ENCODE peak calls at places on chromosomes 11 and 22, in ten cellular contexts. One of them, this sample, is unnamed.

GRCh38 chr22:36963302-36963701 is 49.9 kb downstream of the CSF2RB start:
- DNase-seq in stimulated activated CD4-positive, alpha-beta T cell treated with anti-CD3 and anti-CD28 coated beads, Interleukin-2, amount 100 ng/mL, for 24 hours: no peak
- DNase-seq in HFFc6: no peak
- DNase-seq in activated T-cell treated with anti-CD3 and anti-CD28 coated beads, Interleukin-2, amount 50 U/mL, for 48 hours: no peak
- DNase-seq in IMR-90: no peak
- DNase-seq in cardiac fibroblast: no peak
- DNase-seq in CD8-positive, alpha-beta memory T cell: no peak
- DNase-seq in cardiac septum: no peak
- DNase-seq in NCI-H748 treated with DMSO at 0.1 percent for 48 hours: no peak
- DNase-seq in ACHN: no peak
- DNase-seq in this sample: peak

GRCh38 chr22:24407884-24408283 is 19.5 kb upstream of the ADORA2A start:
- DNase-seq in stimulated activated CD4-positive, alpha-beta T cell treated with anti-CD3 and anti-CD28 coated beads, Interleukin-2, amount 100 ng/mL, for 24 hours: no peak
- DNase-seq in HFFc6: no peak
- DNase-seq in activated T-cell treated with anti-CD3 and anti-CD28 coated beads, Interleukin-2, amount 50 U/mL, for 48 hours: no peak
- DNase-seq in IMR-90: no peak
- DNase-seq in cardiac fibroblast: no peak
- DNase-seq in CD8-positive, alpha-beta memory T cell: no peak
- DNase-seq in cardiac septum: no peak
- DNase-seq in NCI-H748 treated with DMSO at 0.1 percent for 48 hours: no peak
- DNase-seq in ACHN: no peak
- DNase-seq in this sample: no peak

GRCh38 chr11:131909426-131910200 is 539.2 kb downstream of the NTM start:
- DNase-seq in stimulated activated CD4-positive, alpha-beta T cell treated with anti-CD3 and anti-CD28 coated beads, Interleukin-2, amount 100 ng/mL, for 24 hours: no peak
- DNase-seq in HFFc6: no peak
- DNase-seq in activated T-cell treated with anti-CD3 and anti-CD28 coated beads, Interleukin-2, amount 50 U/mL, for 48 hours: no peak
- DNase-seq in IMR-90: peak
- DNase-seq in cardiac fibroblast: peak
- DNase-seq in CD8-positive, alpha-beta memory T cell: no peak
- DNase-seq in cardiac septum: no peak
- DNase-seq in NCI-H748 treated with DMSO at 0.1 percent for 48 hours: no peak
- DNase-seq in ACHN: no peak
- DNase-seq in this sample: no peak

GRCh38 chr11:69480547-69481392 is 693 bp upstream of the LINC01488 start:
- DNase-seq in stimulated activated CD4-positive, alpha-beta T cell treated with anti-CD3 and anti-CD28 coated beads, Interleukin-2, amount 100 ng/mL, for 24 hours: no peak
- DNase-seq in HFFc6: no peak
- DNase-seq in activated T-cell treated with anti-CD3 and anti-CD28 coated beads, Interleukin-2, amount 50 U/mL, for 48 hours: no peak
- DNase-seq in IMR-90: peak
- DNase-seq in cardiac fibroblast: peak
- DNase-seq in CD8-positive, alpha-beta memory T cell: peak
- DNase-seq in cardiac septum: no peak
- DNase-seq in NCI-H748 treated with DMSO at 0.1 percent for 48 hours: no peak
- DNase-seq in ACHN: no peak
- DNase-seq in this sample: no peak

GRCh38 chr22:29102300-29102699 is 29.5 kb downstream of the KREMEN1 start:
- DNase-seq in stimulated activated CD4-positive, alpha-beta T cell treated with anti-CD3 and anti-CD28 coated beads, Interleukin-2, amount 100 ng/mL, for 24 hours: no peak
- DNase-seq in HFFc6: no peak
- DNase-seq in activated T-cell treated with anti-CD3 and anti-CD28 coated beads, Interleukin-2, amount 50 U/mL, for 48 hours: no peak
- DNase-seq in IMR-90: no peak
- DNase-seq in cardiac fibroblast: no peak
- DNase-seq in CD8-positive, alpha-beta memory T cell: no peak
- DNase-seq in cardiac septum: no peak
- DNase-seq in NCI-H748 treated with DMSO at 0.1 percent for 48 hours: no peak
- DNase-seq in ACHN: no peak
- DNase-seq in this sample: no peak

GRCh38 chr11:125370561-125371389 is 125.3 kb downstream of the FEZ1 start:
- DNase-seq in stimulated activated CD4-positive, alpha-beta T cell treated with anti-CD3 and anti-CD28 coated beads, Interleukin-2, amount 100 ng/mL, for 24 hours: no peak
- DNase-seq in HFFc6: no peak
- DNase-seq in activated T-cell treated with anti-CD3 and anti-CD28 coated beads, Interleukin-2, amount 50 U/mL, for 48 hours: no peak
- DNase-seq in IMR-90: no peak
- DNase-seq in cardiac fibroblast: no peak
- DNase-seq in CD8-positive, alpha-beta memory T cell: no peak
- DNase-seq in cardiac septum: no peak
- DNase-seq in NCI-H748 treated with DMSO at 0.1 percent for 48 hours: no peak
- DNase-seq in ACHN: no peak
- DNase-seq in this sample: no peak

GRCh38 chr11:134502153-134502550 is 90.1 kb upstream of the B3GAT1 start:
- DNase-seq in stimulated activated CD4-positive, alpha-beta T cell treated with anti-CD3 and anti-CD28 coated beads, Interleukin-2, amount 100 ng/mL, for 24 hours: no peak
- DNase-seq in HFFc6: no peak
- DNase-seq in activated T-cell treated with anti-CD3 and anti-CD28 coated beads, Interleukin-2, amount 50 U/mL, for 48 hours: no peak
- DNase-seq in IMR-90: no peak
- DNase-seq in cardiac fibroblast: no peak
- DNase-seq in CD8-positive, alpha-beta memory T cell: no peak
- DNase-seq in cardiac septum: peak
- DNase-seq in NCI-H748 treated with DMSO at 0.1 percent for 48 hours: no peak
- DNase-seq in ACHN: no peak
- DNase-seq in this sample: no peak

GRCh38 chr11:130653838-130654601 is 205.6 kb downstream of the ADAMTS15 start:
- DNase-seq in stimulated activated CD4-positive, alpha-beta T cell treated with anti-CD3 and anti-CD28 coated beads, Interleukin-2, amount 100 ng/mL, for 24 hours: no peak
- DNase-seq in HFFc6: no peak
- DNase-seq in activated T-cell treated with anti-CD3 and anti-CD28 coated beads, Interleukin-2, amount 50 U/mL, for 48 hours: no peak
- DNase-seq in IMR-90: peak
- DNase-seq in cardiac fibroblast: peak
- DNase-seq in CD8-positive, alpha-beta memory T cell: no peak
- DNase-seq in cardiac septum: peak
- DNase-seq in NCI-H748 treated with DMSO at 0.1 percent for 48 hours: no peak
- DNase-seq in ACHN: peak
- DNase-seq in this sample: no peak